ENCODE peak calls at places on chromosome 1, in nine cellular contexts. D is uterus, Y is A549, B is mammary epithelial cell, U is kidney, C is sigmoid colon, F is colonic mucosa, X is lung, K is ovary. W is an unnamed sample.

GRCh38 chr1:216833516-216833915 is 110.3 kb upstream of the ESRRG start:
- DNase-seq in B (no peak), U (no peak), D (no peak), C (no peak), F (no peak), X (no peak), K (no peak), Y (no peak), W (no peak)

GRCh38 chr1:48610628-48611542 is 138.9 kb upstream of the SPATA6 start:
- DNase-seq in D (no peak), U (peak; percentile 76), Y (no peak), X (no peak), F (no peak), B (no peak), K (no peak), C (peak; percentile 64), W (no peak)

GRCh38 chr1:9733160-9733789 is 81.7 kb downstream of the PIK3CD start:
- DNase-seq in C (no peak), D (no peak), X (no peak), B (no peak), Y (no peak), U (peak; percentile 61), F (no peak), K (no peak), W (no peak)

GRCh38 chr1:29121951-29122661 is 1.6 kb downstream of the TMEM200B start:
- DNase-seq in K (peak; percentile 76), F (no peak), B (no peak), X (no peak), U (peak; percentile 82), Y (no peak), D (peak; percentile 76), C (peak; percentile 86), W (no peak)

GRCh38 chr1:1021010-1021845 is 1.3 kb downstream of the AGRN start:
- DNase-seq in C (peak; percentile 83), D (no peak), X (peak; percentile 79), B (peak; percentile 72), K (peak; percentile 70), F (peak; percentile 88), Y (no peak), U (peak; percentile 93), W (no peak)

GRCh38 chr1:85898861-85899260 is 190.6 kb upstream of the ZNHIT6 start:
- DNase-seq in C (no peak), K (no peak), X (no peak), U (no peak), B (no peak), D (no peak), Y (no peak), F (no peak), W (no peak)

GRCh38 chr1:206898089-206898908 is 1.1 kb downstream of the IL24 start:
- DNase-seq in D (no peak), F (no peak), B (peak; percentile 47), U (no peak), K (no peak), X (no peak), Y (no peak), C (no peak), W (no peak)

GRCh38 chr1:194161591-194161990 is 975.2 kb upstream of the B3GALT2 start:
- DNase-seq in D (no peak), U (no peak), C (no peak), K (no peak), X (no peak), F (no peak), Y (no peak), B (no peak), W (no peak)

DNA sequence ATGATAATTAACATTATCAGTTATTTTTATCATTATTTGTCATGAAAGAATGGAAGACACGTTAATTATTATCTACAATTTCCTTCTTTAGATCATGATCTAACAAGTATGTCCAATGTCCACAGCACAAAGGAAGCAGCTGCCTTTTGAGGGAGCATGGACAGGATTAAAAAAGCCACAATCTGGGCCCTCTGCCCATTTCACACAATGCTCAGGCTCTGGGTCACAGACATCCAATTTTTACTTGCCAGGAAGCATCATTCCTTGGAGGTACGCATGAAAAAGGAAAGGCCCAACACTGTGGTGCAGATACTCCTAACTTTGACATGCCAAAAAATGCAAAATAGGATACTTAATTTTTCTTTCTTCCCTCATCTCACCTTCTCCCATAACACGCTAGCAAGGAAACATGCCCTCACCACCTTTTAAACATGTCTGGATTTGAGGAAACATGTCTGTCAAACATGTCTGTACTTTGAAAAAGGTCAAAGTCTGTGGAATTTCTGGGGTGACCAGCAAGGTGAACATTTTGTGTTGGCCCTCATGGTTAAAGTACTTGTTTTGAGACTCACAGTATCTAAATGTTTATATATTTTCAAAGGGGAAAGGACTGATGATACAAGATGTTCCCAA is 40.0 kb downstream of the GADD45A start:
- DNase-seq in F (no peak), C (no peak), X (no peak), K (no peak), B (peak; percentile 85), D (peak; percentile 59), U (no peak), Y (no peak), W (no peak)
- H3K4me1 ChIP-seq in F (no peaks in the 10 kb centered on the region), C (peaks cover 34% of the 10 kb centered on the region), X (peaks cover 34% of the 10 kb centered on the region), K (peaks cover 15% of the 10 kb centered on the region), B (peaks cover 57% of the 10 kb centered on the region), D (peaks cover 6% of the 10 kb centered on the region), U (peaks cover 24% of the 10 kb centered on the region), Y (peaks cover 62% of the 10 kb centered on the region), W (peaks cover 4% of the 10 kb centered on the region)

GRCh38 chr1:159879977-159880376 is 17.5 kb upstream of the VSIG8 start:
- DNase-seq in U (no peak), C (no peak), B (peak; percentile 79), F (no peak), D (no peak), Y (no peak), X (no peak), K (no peak), W (no peak)
- H3K27ac ChIP-seq in U (no peak overlapping the region), C (no peak overlapping the region), B (peak overlapping the region; percentile 8), F (no peak overlapping the region), D (no peak overlapping the region), Y (peak overlapping the region; percentile 47), X (no peak overlapping the region), K (no peak overlapping the region), W (no peak overlapping the region)

DNA sequence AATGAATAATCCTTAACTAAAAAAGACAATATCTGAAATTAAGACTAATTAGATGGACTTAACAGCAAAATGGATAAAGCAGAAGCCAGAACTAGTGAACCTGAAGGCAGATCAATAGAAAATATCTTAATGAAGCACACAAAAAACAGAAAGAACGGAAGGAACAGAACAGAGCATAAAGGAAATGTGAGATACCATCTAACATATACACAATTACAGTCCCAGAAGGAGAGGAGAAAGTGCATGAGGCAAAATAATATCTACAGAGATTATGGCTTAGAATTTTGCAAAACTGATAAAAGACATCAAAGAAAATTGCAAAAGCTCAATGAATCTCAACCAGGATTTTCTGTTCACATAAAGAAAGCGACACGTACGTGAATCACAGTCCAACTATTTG is 182.1 kb downstream of the CDC42BPA start:
- DNase-seq in K (no peak), D (no peak), C (no peak), B (no peak), Y (no peak), F (no peak), X (no peak), U (no peak), W (no peak)
- H3K4me1 ChIP-seq in K (peaks cover 4% of the 10 kb centered on the region), D (no peaks in the 10 kb centered on the region), C (no peaks in the 10 kb centered on the region), B (no peaks in the 10 kb centered on the region), Y (no peaks in the 10 kb centered on the region), F (no peaks in the 10 kb centered on the region), X (peaks cover 3% of the 10 kb centered on the region), U (no peaks in the 10 kb centered on the region), W (no peaks in the 10 kb centered on the region)

GRCh38 chr1:203296456-203297073 is 8.8 kb upstream of the BTG2 start:
- DNase-seq in U (no peak), D (peak; percentile 62), C (no peak), B (no peak), K (peak; percentile 49), X (no peak), Y (no peak), F (no peak), W (no peak)
- H3K27ac ChIP-seq in U (no peak overlapping the region), D (no peak overlapping the region), C (no peak overlapping the region), B (no peak overlapping the region), K (no peak overlapping the region), X (no peak overlapping the region), Y (no peak overlapping the region), F (no peak overlapping the region), W (no peak overlapping the region)

GRCh38 chr1:2321258-2321657 is 70.1 kb downstream of the MORN1 start:
- DNase-seq in F (no peak), D (no peak), Y (no peak), B (no peak), C (no peak), U (no peak), X (no peak), K (no peak), W (no peak)

GRCh38 chr1:2318294-2319278 is 72.8 kb downstream of the MORN1 start:
- DNase-seq in Y (no peak), D (no peak), B (no peak), U (no peak), C (no peak), K (no peak), X (no peak), F (no peak), W (no peak)

GRCh38 chr1:2319291-2319690 is 72.1 kb downstream of the MORN1 start:
- DNase-seq in D (no peak), B (no peak), C (no peak), X (no peak), F (no peak), U (no peak), K (no peak), Y (no peak), W (no peak)

GRCh38 chr1:2320760-2321159 is 70.6 kb downstream of the MORN1 start:
- DNase-seq in K (no peak), D (no peak), B (peak; percentile 26), C (no peak), Y (no peak), X (no peak), U (no peak), F (no peak), W (no peak)

GRCh38 chr1:2320001-2320400 is 71.4 kb downstream of the MORN1 start:
- DNase-seq in X (no peak), B (no peak), Y (no peak), C (peak; percentile 86), K (peak; percentile 67), F (no peak), D (peak; percentile 67), U (no peak), W (no peak)
- H3K4me1 ChIP-seq in X (no peaks in the 10 kb centered on the region), B (peaks cover 28% of the 10 kb centered on the region), Y (no peaks in the 10 kb centered on the region), C (peaks cover 81% of the 10 kb centered on the region), K (peaks cover 26% of the 10 kb centered on the region), F (no peaks in the 10 kb centered on the region), D (peaks cover 7% of the 10 kb centered on the region), U (peaks cover 28% of the 10 kb centered on the region), W (peaks cover 6% of the 10 kb centered on the region)

GRCh38 chr1:214271174-214271858 is 9.6 kb upstream of the SMYD2 start:
- DNase-seq in B (no peak), U (no peak), K (no peak), C (no peak), F (no peak), Y (no peak), D (no peak), X (no peak), W (no peak)

GRCh38 chr1:214271995-214272731 is 8.8 kb upstream of the SMYD2 start:
- DNase-seq in D (no peak), B (no peak), C (no peak), X (no peak), K (no peak), F (no peak), U (no peak), Y (no peak), W (no peak)

GRCh38 chr1:214264196-214264595 is 16.8 kb upstream of the SMYD2 start:
- DNase-seq in B (no peak), F (no peak), U (no peak), K (no peak), Y (no peak), X (no peak), C (no peak), D (no peak), W (no peak)

GRCh38 chr1:214272964-214273533 is 7.9 kb upstream of the SMYD2 start:
- DNase-seq in U (no peak), D (no peak), Y (no peak), C (no peak), K (no peak), X (no peak), B (no peak), F (no peak), W (no peak)

GRCh38 chr1:214270097-214270635 is 10.8 kb upstream of the SMYD2 start:
- DNase-seq in D (no peak), K (no peak), B (no peak), U (no peak), F (no peak), Y (no peak), C (no peak), X (no peak), W (no peak)
- H3K27ac ChIP-seq in D (no peak overlapping the region), K (no peak overlapping the region), B (no peak overlapping the region), U (no peak overlapping the region), F (no peak overlapping the region), Y (no peak overlapping the region), C (no peak overlapping the region), X (no peak overlapping the region), W (no peak overlapping the region)

W was measured in iPS DF 6.9.